ENCODE peak calls at places on chromosome 19, in nine cellular contexts. C is GM23248, V is PC-3, B is H9, Z is IMR-90, N is GM23338, R is endothelial cell of umbilical vein, Y is fibroblast of lung, M is K562. E is an unnamed sample.

GRCh38 chr19:2477732-2478191 is 1.8 kb downstream of the GADD45B start:
- DNase-seq in C (peak), B (no peak), R (peak), N (no peak), Y (peak), V (peak), M (no peak), Z (peak), E (peak)

GRCh38 chr19:42363614-42364346 is 26.3 kb downstream of the CNFN start:
- DNase-seq in B (no peak), R (no peak), M (no peak), C (no peak), V (no peak), Y (no peak), Z (no peak), N (no peak), E (peak)

GRCh38 chr19:38666662-38667448 is 19.4 kb downstream of the ACTN4 start:
- DNase-seq in Y (peak), B (no peak), M (no peak), N (no peak), C (peak), R (peak), V (peak), Z (peak), E (peak)

GRCh38 chr19:39263912-39264305 is 4.3 kb upstream of the IFNL2 start:
- DNase-seq in M (no peak), Y (no peak), R (no peak), Z (no peak), B (peak), N (peak), C (no peak), V (no peak), E (peak)

GRCh38 chr19:18068395-18068794 is 18.3 kb downstream of the IL12RB1 start:
- DNase-seq in C (no peak), N (no peak), R (no peak), B (no peak), Y (no peak), Z (no peak), V (no peak), M (no peak), E (peak)

GRCh38 chr19:55353803-55354697 is 469 bp downstream of the COX6B2 start:
- DNase-seq in C (peak), V (peak), N (peak), Y (no peak), Z (peak), M (peak), R (peak), B (peak), E (peak)

GRCh38 chr19:35120492-35120891 is 4.9 kb downstream of the FXYD3 start:
- DNase-seq in M (no peak), Z (peak), C (peak), N (no peak), Y (peak), B (no peak), R (no peak), V (peak), E (peak)

GRCh38 chr19:7905859-7906258 is 2.2 kb downstream of the MAP2K7 start:
- DNase-seq in B (no peak), M (no peak), Z (no peak), Y (no peak), V (no peak), N (no peak), R (no peak), C (no peak), E (peak)

GRCh38 chr19:17997969-17998826 is 9.8 kb upstream of the ARRDC2 start:
- DNase-seq in M (peak), N (peak), Y (peak), V (peak), C (peak), R (no peak), B (peak), Z (peak), E (peak)

GRCh38 chr19:4575978-4576933 is 16.8 kb upstream of the SEMA6B start:
- DNase-seq in V (peak), B (peak), C (peak), N (peak), R (peak), M (peak), Z (peak), Y (peak), E (peak)

GRCh38 chr19:3544742-3545668 is 6.0 kb downstream of the TEKTIP1 start:
- DNase-seq in Y (peak), Z (peak), C (peak), N (peak), R (peak), B (peak), M (peak), V (peak), E (peak)

GRCh38 chr19:32403291-32403995 is 2.1 kb upstream of the DPY19L3 start:
- DNase-seq in R (no peak), Z (no peak), C (no peak), M (peak), V (no peak), Y (no peak), N (no peak), B (no peak), E (no peak)

GRCh38 chr19:21269813-21270212 is 59.4 kb downstream of the ZNF708 start:
- DNase-seq in Z (no peak), C (no peak), N (no peak), R (no peak), B (no peak), M (no peak), V (no peak), Y (no peak), E (peak)

GRCh38 chr19:1568320-1569019 is at the start of gene MEX3D:
- DNase-seq in N (peak), C (peak), M (peak), B (peak), R (peak), Z (peak), Y (peak), V (peak), E (peak)

GRCh38 chr19:9877775-9878510 is 42.8 kb downstream of the PIN1 start:
- DNase-seq in Z (peak), M (no peak), C (peak), Y (peak), R (no peak), N (no peak), B (no peak), V (peak), E (peak)

GRCh38 chr19:37128821-37129177 is 43.7 kb downstream of the ZNF585A start:
- DNase-seq in B (no peak), C (no peak), V (no peak), R (no peak), Y (no peak), Z (no peak), N (no peak), M (no peak), E (no peak)

GRCh38 chr19:12996542-12997094 is 1.3 kb downstream of the NFIX start:
- DNase-seq in C (peak), Z (peak), R (peak), B (peak), N (peak), Y (peak), M (peak), V (peak), E (peak)

GRCh38 chr19:39546599-39546998 is 6.6 kb upstream of the EID2 start:
- DNase-seq in M (no peak), V (peak), Y (no peak), R (no peak), Z (no peak), B (peak), N (peak), C (peak), E (no peak)

GRCh38 chr19:8391274-8392016 is 1.3 kb downstream of the RAB11B start:
- DNase-seq in N (no peak), V (no peak), C (no peak), R (no peak), B (peak), M (no peak), Y (no peak), Z (no peak), E (peak)

GRCh38 chr19:7975037-7975436 is 30.4 kb downstream of the ELAVL1 start:
- DNase-seq in M (no peak), Y (no peak), Z (no peak), N (no peak), V (no peak), B (no peak), C (no peak), R (no peak), E (peak)

GRCh38 chr19:5104871-5105351 is 136.0 kb downstream of the KDM4B start:
- DNase-seq in Y (no peak), R (no peak), Z (no peak), B (no peak), V (no peak), N (no peak), C (no peak), M (no peak), E (no peak)

GRCh38 chr19:7888145-7888825 is at the start of gene LRRC8E:
- DNase-seq in Z (peak), R (peak), B (peak), Y (peak), V (peak), M (peak), N (peak), C (peak), E (peak)

GRCh38 chr19:33622505-33622808 is 704 bp downstream of the CHST8 start:
- DNase-seq in N (peak), Z (no peak), C (peak), M (no peak), R (no peak), V (no peak), Y (no peak), B (no peak), E (peak)

GRCh38 chr19:55172741-55173140 is 6.3 kb upstream of the DNAAF3 start:
- DNase-seq in B (no peak), Z (peak), N (no peak), C (peak), R (no peak), V (peak), M (no peak), Y (peak), E (peak)

GRCh38 chr19:17077447-17078028 is 2.0 kb downstream of the MYO9B start:
- DNase-seq in Z (no peak), M (no peak), C (no peak), B (no peak), Y (no peak), N (no peak), V (no peak), R (no peak), E (no peak)

GRCh38 chr19:5881543-5882299 is 11.4 kb upstream of the FUT5 start:
- DNase-seq in R (no peak), Y (no peak), B (no peak), V (no peak), C (no peak), M (no peak), Z (no peak), N (no peak), E (peak)

GRCh38 chr19:48329167-48329891 is 4.0 kb downstream of the EMP3 start:
- DNase-seq in R (no peak), N (peak), Z (peak), B (peak), V (peak), Y (peak), C (peak), M (peak), E (peak)

GRCh38 chr19:35986664-35987570 is 8.1 kb upstream of the SDHAF1 start:
- DNase-seq in V (no peak), M (peak), N (peak), C (peak), Z (no peak), R (no peak), Y (no peak), B (peak), E (peak)

GRCh38 chr19:8363803-8364771 is at the start of gene ANGPTL4:
- DNase-seq in N (peak), R (peak), Y (peak), Z (peak), M (peak), B (peak), V (peak), C (peak), E (peak)

GRCh38 chr19:40803857-40804782 is 5.1 kb downstream of the EGLN2 start:
- DNase-seq in M (no peak), B (peak), N (peak), V (peak), R (no peak), Y (no peak), Z (no peak), C (no peak), E (peak)

GRCh38 chr19:9309974-9310446 is 372 bp upstream of the ZNF699 start:
- DNase-seq in N (peak), Y (peak), B (peak), C (peak), R (no peak), Z (peak), M (peak), V (peak), E (peak)

GRCh38 chr19:18023596-18024212 is 15.7 kb downstream of the ARRDC2 start:
- DNase-seq in R (peak), M (peak), Y (no peak), V (no peak), C (no peak), N (no peak), B (no peak), Z (no peak), E (peak)

GRCh38 chr19:2027361-2027760 is 11.8 kb upstream of the BTBD2 start:
- DNase-seq in M (no peak), N (no peak), V (peak), R (no peak), Y (peak), Z (peak), B (no peak), C (peak), E (peak)

GRCh38 chr19:23098286-23098685 is 18.5 kb upstream of the ZNF730 start:
- DNase-seq in M (no peak), V (no peak), N (no peak), Y (no peak), R (no peak), B (no peak), Z (no peak), C (no peak), E (no peak)

GRCh38 chr19:58038688-58039204 is 4.9 kb downstream of the ZSCAN1 start:
- DNase-seq in C (peak), R (no peak), V (no peak), B (peak), Y (no peak), N (peak), Z (no peak), M (no peak), E (no peak)

GRCh38 chr19:39850892-39851291 is 4.7 kb upstream of the FBL start:
- DNase-seq in V (peak), Z (no peak), B (no peak), C (no peak), Y (no peak), M (no peak), R (no peak), N (no peak), E (no peak)

GRCh38 chr19:4134351-4134750 is 10.4 kb upstream of the MAP2K2 start:
- DNase-seq in B (no peak), R (no peak), N (no peak), Y (no peak), C (peak), V (no peak), M (no peak), Z (no peak), E (peak)

GRCh38 chr19:8426283-8426682 is 13.2 kb downstream of the MARCHF2 start:
- DNase-seq in V (no peak), Z (no peak), B (no peak), C (no peak), R (no peak), Y (no peak), N (no peak), M (no peak), E (peak)

GRCh38 chr19:1247747-1248453 is 483 bp upstream of the MIDN start:
- DNase-seq in V (peak), C (peak), R (peak), B (peak), N (peak), M (no peak), Z (peak), Y (peak), E (peak)

GRCh38 chr19:4360641-4361151 is 17.3 kb downstream of the MPND start:
- DNase-seq in R (no peak), Z (no peak), M (no peak), Y (peak), C (no peak), N (no peak), V (no peak), B (peak), E (peak)

DNA sequence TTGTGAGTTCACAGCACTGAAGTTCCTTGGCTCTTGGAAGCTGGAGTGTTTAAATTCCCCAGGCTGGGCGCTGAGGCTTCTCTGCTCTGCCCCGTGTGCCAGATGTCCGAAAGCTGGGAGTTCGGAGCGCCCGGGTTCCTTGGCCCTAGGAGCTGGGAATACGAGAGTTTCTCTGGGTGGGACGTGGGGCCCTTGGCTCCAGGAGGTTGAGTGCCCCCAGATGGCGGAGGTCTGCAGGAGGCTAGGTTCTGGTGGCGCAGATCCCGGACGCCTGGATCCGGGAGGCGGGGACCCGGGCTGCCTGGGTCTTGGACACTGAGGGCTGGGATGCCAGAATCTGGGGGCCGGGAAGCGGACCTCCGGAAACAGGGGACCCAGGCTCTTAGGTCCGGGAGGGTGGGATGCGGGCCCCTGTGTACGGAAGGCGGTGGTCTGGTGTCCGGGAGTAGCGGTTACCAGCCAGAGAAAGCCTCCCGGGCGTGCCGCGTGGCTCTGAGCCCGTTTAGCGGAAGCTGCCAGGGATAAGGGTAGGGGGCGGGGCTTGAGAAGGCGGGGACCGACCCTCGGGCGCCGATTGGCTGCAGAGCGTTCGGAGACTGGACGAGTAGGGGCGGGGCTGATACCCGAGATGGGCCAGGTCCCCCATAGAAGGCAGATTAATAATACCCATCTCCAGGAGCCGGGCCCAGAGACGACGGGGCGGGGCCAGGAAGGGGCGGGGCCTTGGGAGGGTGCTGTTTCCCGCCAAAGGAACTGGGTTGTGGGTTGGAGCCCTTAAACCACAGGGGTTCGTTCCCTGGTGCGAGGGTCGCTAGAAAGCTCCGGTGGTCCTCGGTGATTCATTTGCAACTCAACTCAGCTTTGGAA is at the start of gene SLC1A5:
- DNase-seq in V (peak), B (peak), Y (peak), N (peak), R (peak), C (peak), M (peak), Z (peak), E (peak)
- H2AFZ ChIP-seq in V (no peak), B (no peak), Y (no peak), N (no peak), R (peak), C (no peak), M (peak), Z (peak), E (no peak)

GRCh38 chr19:29724741-29725140 is 9.7 kb upstream of the C19orf12 start:
- DNase-seq in B (no peak), Z (no peak), M (no peak), C (no peak), V (no peak), Y (no peak), N (peak), R (no peak), E (no peak)
- H2AFZ ChIP-seq in B (peak), Z (no peak), M (no peak), C (peak), V (peak), Y (no peak), N (peak), R (no peak), E (no peak)

DNA sequence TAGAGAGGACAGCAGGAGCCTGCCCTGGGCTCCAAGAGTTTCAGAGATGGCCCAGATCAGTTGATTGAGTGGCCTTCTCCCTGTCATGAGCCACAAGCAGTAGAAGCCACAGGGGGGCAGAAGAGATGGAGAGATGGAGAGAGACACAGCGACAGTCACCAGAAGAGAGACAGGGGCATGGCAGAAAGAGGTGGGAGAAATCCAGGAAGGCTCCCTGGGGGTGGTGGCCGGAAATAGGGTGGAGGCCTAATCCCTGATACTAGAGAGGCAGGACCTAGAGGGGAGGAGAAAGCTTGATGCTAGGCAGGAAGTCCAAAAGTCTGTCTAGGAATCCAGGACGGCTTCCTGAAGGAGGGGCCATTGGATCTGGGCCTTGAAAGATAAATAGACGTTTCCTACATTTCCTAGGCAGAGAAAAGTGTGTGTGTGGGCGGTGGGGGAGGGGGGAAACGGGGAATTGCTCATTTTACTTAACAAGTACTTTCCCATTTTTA is 9.6 kb upstream of the TPM4 start:
- DNase-seq in B (peak), V (peak), Y (peak), R (peak), M (peak), C (peak), N (no peak), Z (peak), E (peak)
- H2AFZ ChIP-seq in B (no peak), V (peak), Y (no peak), R (peak), M (peak), C (peak), N (peak), Z (peak), E (no peak)

GRCh38 chr19:46659151-46660007 is 1.6 kb downstream of the DACT3 start:
- DNase-seq in C (peak), Y (no peak), V (no peak), M (peak), Z (no peak), B (peak), R (no peak), N (peak), E (peak)
- H2AFZ ChIP-seq in C (peak), Y (peak), V (peak), M (peak), Z (peak), B (no peak), R (no peak), N (peak), E (peak)

DNA sequence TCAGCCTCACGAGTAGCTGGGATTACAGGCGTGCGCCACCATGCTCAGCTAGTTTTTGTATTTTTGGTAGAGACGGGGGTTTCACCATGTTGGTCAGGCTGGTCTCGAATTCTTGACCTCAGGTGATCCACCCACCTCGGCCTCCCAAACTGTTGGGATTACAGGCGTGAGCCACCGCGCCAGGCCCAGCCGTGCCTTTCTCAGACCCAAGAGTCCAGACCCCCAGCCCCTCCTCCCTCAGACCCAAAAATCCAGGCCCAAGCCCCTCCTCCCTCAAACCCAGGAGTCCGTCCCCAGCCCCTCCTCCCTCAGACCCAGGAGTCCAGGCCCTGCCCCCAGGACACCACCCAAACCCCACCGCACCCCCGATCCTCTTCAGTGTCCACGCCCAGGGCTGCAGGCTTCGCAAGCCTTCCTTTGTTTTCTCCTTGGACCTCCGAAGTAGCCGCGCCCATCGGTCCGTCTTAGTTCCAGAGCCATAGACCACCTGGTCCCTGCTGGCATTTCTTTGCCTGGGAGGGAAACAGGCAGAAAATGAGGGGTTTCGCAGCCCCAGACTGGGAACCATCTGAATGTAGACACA is 3.7 kb downstream of the TMC4 start:
- DNase-seq in R (no peak), N (peak), M (no peak), B (no peak), C (no peak), Y (no peak), V (no peak), Z (no peak), E (no peak)
- H2AFZ ChIP-seq in R (no peak), N (no peak), M (no peak), B (no peak), C (no peak), Y (no peak), V (no peak), Z (no peak), E (no peak)

GRCh38 chr19:51020988-51021651 is 1.6 kb upstream of the KLK10 start:
- DNase-seq in Z (peak), C (peak), N (peak), R (peak), M (peak), Y (peak), B (no peak), V (peak), E (peak)

GRCh38 chr19:51019544-51019925 is at the start of gene KLK10:
- DNase-seq in Y (no peak), B (no peak), C (no peak), M (no peak), R (no peak), V (no peak), N (no peak), Z (no peak), E (peak)

GRCh38 chr19:51016798-51017683 is 2.5 kb downstream of the KLK10 start:
- DNase-seq in M (peak), R (peak), V (peak), Y (peak), C (peak), Z (peak), N (peak), B (peak), E (peak)

GRCh38 chr19:51015691-51016267 is 3.7 kb downstream of the KLK10 start:
- DNase-seq in R (no peak), M (no peak), C (no peak), Y (no peak), V (no peak), Z (no peak), B (no peak), N (no peak), E (peak)

GRCh38 chr19:51018745-51019543 is 565 bp downstream of the KLK10 start:
- DNase-seq in N (peak), B (peak), Z (no peak), R (no peak), M (no peak), V (no peak), C (no peak), Y (no peak), E (peak)
- H2AFZ ChIP-seq in N (peak), B (no peak), Z (peak), R (no peak), M (no peak), V (no peak), C (no peak), Y (no peak), E (no peak)

E was measured in osteoblast.